ENCODE peak calls at places on chromosome 10, in eight cellular contexts. Y, D, Q, E, O, I, M and U are unnamed samples.

GRCh38 chr10:90862908-90863514 is 5.2 kb upstream of the HTR7 start:
- DNase-seq in O (peak; percentile 16), Y (peak; percentile 45), M (no peak), D (no peak), E (no peak), I (no peak), Q (no peak), U (no peak)

GRCh38 chr10:46539596-46540411 is 16.7 kb downstream of the GPRIN2 start:
- DNase-seq in I (no peak), Q (no peak), M (peak; percentile 48), O (peak; percentile 86), D (no peak), E (peak; percentile 13), Y (no peak), U (no peak)

GRCh38 chr10:109961181-109962001 is 38.1 kb upstream of the XPNPEP1 start:
- DNase-seq in D (no peak), Q (no peak), M (no peak), Y (no peak), E (no peak), O (no peak), I (no peak), U (no peak)

GRCh38 chr10:46216003-46216634 is 70.7 kb upstream of the ANTXRL start:
- DNase-seq in M (no peak), E (no peak), D (no peak), Y (no peak), I (no peak), O (no peak), Q (no peak), U (no peak)

GRCh38 chr10:58152698-58153263 is 114.9 kb downstream of the IPMK start:
- DNase-seq in O (peak; percentile 51), Q (peak; percentile 41), M (peak; percentile 36), Y (peak; percentile 66), I (no peak), D (no peak), E (peak; percentile 17), U (peak; percentile 36)

GRCh38 chr10:17504547-17505245 is 50.3 kb upstream of the ST8SIA6 start:
- DNase-seq in Y (no peak), E (no peak), D (no peak), I (no peak), M (no peak), Q (no peak), O (no peak), U (no peak)

GRCh38 chr10:23448802-23449570 is 10.1 kb downstream of the OTUD1 start:
- DNase-seq in M (no peak), E (no peak), Y (peak; percentile 13), Q (no peak), D (no peak), O (no peak), I (no peak), U (no peak)

GRCh38 chr10:78579995-78580394 is 488.8 kb upstream of the ZMIZ1 start:
- DNase-seq in E (peak; percentile 78), Q (no peak), D (peak; percentile 89), Y (no peak), O (peak; percentile 30), M (peak; percentile 32), I (no peak), U (peak; percentile 81)

GRCh38 chr10:127402596-127403409 is 146.3 kb upstream of the NPS start:
- DNase-seq in M (no peak), D (no peak), Y (no peak), I (no peak), Q (no peak), O (no peak), E (peak; percentile 25), U (no peak)

GRCh38 chr10:21100190-21100589 is 203.1 kb upstream of the NEBL start:
- DNase-seq in M (no peak), D (no peak), E (no peak), Y (no peak), I (no peak), Q (no peak), O (no peak), U (no peak)

GRCh38 chr10:60747817-60748469 is 30.3 kb upstream of the CDK1 start:
- DNase-seq in O (no peak), Q (no peak), E (no peak), D (no peak), I (no peak), Y (no peak), M (no peak), U (no peak)

GRCh38 chr10:114624941-114625780 is 32.9 kb downstream of the ABLIM1 start:
- DNase-seq in D (no peak), O (peak; percentile 22), I (no peak), M (no peak), Q (peak; percentile 44), E (no peak), Y (no peak), U (no peak)

GRCh38 chr10:93701903-93702277 is 502 bp downstream of the FRA10AC1 start:
- DNase-seq in O (peak; percentile 7), D (no peak), Y (peak; percentile 72), M (no peak), I (no peak), E (no peak), Q (no peak), U (no peak)

GRCh38 chr10:35693800-35694199 is 51.7 kb upstream of the FZD8 start:
- DNase-seq in Y (no peak), I (no peak), D (no peak), Q (no peak), E (no peak), O (no peak), M (no peak), U (no peak)

GRCh38 chr10:122464158-122464510 is 2.8 kb downstream of the HTRA1 start:
- DNase-seq in I (peak; percentile 50), Q (no peak), M (no peak), E (no peak), D (no peak), O (no peak), Y (no peak), U (no peak)

GRCh38 chr10:37314350-37314749 is 189.0 kb downstream of the ANKRD30A start:
- DNase-seq in Y (no peak), M (no peak), D (no peak), E (no peak), I (no peak), Q (no peak), O (no peak), U (no peak)

GRCh38 chr10:98272245-98272644 is 4.3 kb upstream of the LOXL4 start:
- DNase-seq in I (no peak), M (no peak), D (no peak), Q (no peak), O (no peak), E (no peak), Y (no peak), U (no peak)

GRCh38 chr10:103921750-103922195 is 3.8 kb upstream of the STN1 start:
- DNase-seq in O (peak; percentile 66), Q (peak; percentile 44), M (peak; percentile 50), I (no peak), E (no peak), Y (no peak), D (no peak), U (no peak)
- TF ChIP-seq CTCF in O (peak; percentile 72), Q (peak; percentile 6), M (peak; percentile 12), I (no peak), E (no peak), Y (no peak), D (no peak), U (no peak)

DNA sequence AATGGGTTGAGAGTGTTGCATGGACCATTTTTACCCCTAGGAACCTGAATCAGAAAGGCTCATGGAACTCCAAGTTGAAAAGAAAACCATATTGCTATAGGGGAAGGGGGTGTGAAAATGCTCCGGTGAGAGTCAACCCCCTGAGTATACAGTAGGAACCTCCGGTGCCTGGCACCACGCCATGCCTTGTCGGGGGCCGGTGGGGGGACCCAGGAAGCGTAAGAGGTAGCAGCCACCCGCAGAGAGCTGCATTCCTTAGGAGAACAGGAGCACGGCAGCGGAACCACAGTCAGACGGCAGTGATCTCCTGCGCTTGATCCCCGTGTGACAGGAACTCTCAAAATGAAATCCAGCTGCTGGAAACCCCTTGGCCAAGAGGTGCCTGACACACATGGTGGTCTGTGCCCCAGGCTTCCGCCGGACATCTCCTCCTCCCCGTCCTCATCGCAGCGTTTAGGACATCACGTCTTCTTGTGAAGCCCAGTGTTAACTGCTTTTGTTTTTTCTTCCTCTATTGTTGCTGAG is 186.7 kb downstream of the CELF2 start:
- DNase-seq in Y (no peak), O (no peak), M (no peak), I (peak; percentile 62), Q (no peak), D (no peak), E (no peak), U (no peak)
- TF ChIP-seq POLR2A in Y (no peak), O (no peak), M (no peak), I (no peak), Q (no peak), D (no peak), E (no peak), U (no peak)

DNA sequence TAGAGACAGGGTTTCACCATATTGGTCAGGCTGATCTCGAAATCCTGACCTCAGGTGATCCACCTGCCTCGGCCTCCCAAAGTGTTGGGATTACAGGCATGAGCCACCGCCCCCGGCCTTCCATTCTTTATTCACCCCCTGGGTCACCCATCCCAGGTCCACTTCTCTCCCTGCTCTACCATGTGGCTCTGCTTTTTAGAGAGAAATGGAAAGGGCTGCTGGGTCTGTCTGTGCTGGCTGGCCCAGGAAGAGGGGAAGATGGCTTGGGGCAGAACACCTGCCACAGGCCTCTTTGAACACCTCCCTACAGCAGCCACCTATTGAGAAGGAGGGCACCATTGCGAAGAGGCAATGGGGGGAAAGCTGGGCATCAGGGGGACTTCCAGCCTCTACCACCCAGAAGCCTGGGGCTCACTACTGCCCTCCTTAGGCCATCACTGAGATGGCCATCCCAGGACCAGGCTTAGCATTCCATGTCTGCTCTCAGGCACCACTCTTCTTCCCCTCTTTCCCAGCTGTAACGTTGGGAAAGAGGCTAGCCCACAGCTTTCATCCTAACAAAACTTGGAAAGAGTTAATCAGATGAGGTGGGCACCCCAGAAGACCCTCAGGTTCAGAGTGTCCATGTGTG is 256.3 kb downstream of the GRID1 start:
- DNase-seq in M (no peak), D (no peak), O (no peak), Y (no peak), E (no peak), Q (no peak), I (no peak), U (no peak)
- TF ChIP-seq CTCF in M (no peak), D (no peak), O (peak; percentile 33), Y (peak; percentile 70), E (no peak), Q (peak; percentile 72), I (no peak), U (no peak)

DNA sequence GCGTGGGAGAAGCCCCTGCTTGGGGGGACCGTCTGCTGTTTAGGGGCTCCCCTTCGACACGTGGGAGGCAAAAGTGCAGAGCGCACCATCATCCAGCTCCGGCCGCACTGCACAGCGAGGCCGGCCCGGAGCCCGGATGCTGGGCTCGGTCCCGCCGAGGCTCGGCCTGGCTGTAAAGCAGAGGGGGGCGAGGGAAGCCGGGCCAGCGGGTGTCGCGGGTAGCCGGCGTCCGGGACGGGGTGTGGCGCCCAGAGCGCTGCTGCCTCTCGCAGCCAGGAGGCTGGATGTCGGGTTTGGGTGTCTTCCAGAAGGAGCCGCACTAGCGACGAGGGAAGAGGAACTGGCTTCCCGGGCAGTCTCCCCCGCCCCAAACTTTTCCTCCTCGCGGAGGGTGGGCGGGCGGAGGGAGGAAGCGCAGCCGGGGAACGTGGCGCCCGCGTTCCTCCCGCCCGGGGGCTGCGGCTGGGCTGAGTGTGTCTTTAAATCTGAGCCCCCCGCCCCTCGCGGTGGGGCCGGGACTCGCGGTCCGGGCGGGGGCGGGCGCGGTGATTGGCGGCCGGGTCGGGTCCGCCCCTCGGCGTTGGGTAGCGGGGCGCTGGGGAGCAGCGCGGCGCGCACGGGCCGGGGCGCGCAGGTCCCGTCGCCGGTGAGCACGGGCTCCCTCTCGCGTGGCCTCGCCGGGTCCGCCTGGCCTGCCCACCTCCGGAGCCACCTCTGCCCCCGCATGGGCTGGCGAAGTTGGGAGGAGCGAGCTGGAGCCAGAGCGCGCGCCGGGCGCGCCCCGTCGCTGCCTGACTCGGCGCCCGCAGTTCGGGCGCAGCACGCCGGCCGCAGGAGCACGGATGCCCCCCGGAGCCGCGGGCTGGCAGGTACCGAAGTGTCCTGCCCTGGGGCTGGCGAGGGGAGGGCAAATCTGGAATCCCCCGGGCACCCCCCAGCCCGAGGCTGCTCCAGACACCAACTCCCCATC is at the start of gene PALD1:
- DNase-seq in D (peak; percentile 91), O (no peak), E (peak; percentile 80), I (peak; percentile 91), Q (peak; percentile 48), Y (peak; percentile 92), M (peak; percentile 44), U (peak; percentile 85)
- TF ChIP-seq POLR2A in D (no peak), O (no peak), E (peak; percentile 15), I (peak; percentile 41), Q (peak; percentile 61), Y (peak; percentile 68), M (no peak), U (no peak)